ENCODE peak calls at places on chromosomes 12 and 14, in six cellular contexts. I, K, W, C, X and B are unnamed samples.
A peak's percentile ranks its signal among the peaks of the same experiment; 100 is the strongest.

GRCh38 chr14:69685716-69686115 is 74.3 kb downstream of the SUSD6 start:
- DNase-seq in C (peak; percentile 71), W (peak; percentile 72), X (peak; percentile 41), K (peak; percentile 69), I (no peak), B (no peak)

GRCh38 chr14:56122306-56122705 is 4.1 kb downstream of the PELI2 start:
- DNase-seq in C (no peak), K (no peak), X (no peak), I (no peak), W (no peak), B (no peak)

GRCh38 chr12:33115716-33116115 is 219.1 kb upstream of the PKP2 start:
- DNase-seq in X (no peak), W (no peak), K (no peak), C (no peak), I (no peak), B (no peak)

GRCh38 chr12:13167226-13167625 is 29.3 kb upstream of the EMP1 start:
- DNase-seq in K (no peak), W (no peak), I (no peak), X (no peak), C (no peak), B (peak; percentile 43)

GRCh38 chr14:70716958-70717357 is 75.2 kb downstream of the TTC9 start:
- DNase-seq in X (no peak), K (no peak), I (no peak), C (no peak), W (no peak), B (no peak)

GRCh38 chr12:88245905-88246304 is 103.8 kb downstream of the TMTC3 start:
- DNase-seq in X (no peak), W (no peak), K (no peak), C (no peak), I (no peak), B (no peak)

GRCh38 chr12:87816186-87816585 is 213.0 kb downstream of the C12orf50 start:
- DNase-seq in C (no peak), I (no peak), X (no peak), W (no peak), K (no peak), B (peak; percentile 4)

GRCh38 chr12:120497524-120498150 is 1.7 kb downstream of the DYNLL1 start:
- DNase-seq in W (no peak), I (no peak), C (no peak), X (no peak), K (no peak), B (no peak)

GRCh38 chr12:111404362-111405148 is 1.2 kb upstream of the SH2B3 start:
- DNase-seq in C (peak; percentile 39), K (no peak), X (no peak), I (no peak), W (peak; percentile 56), B (peak; percentile 79)

GRCh38 chr14:66709292-66709691 is 201.3 kb downstream of the GPHN start:
- DNase-seq in K (no peak), I (no peak), C (no peak), W (no peak), X (no peak), B (peak; percentile 52)

GRCh38 chr12:64946132-64946829 is 121.8 kb downstream of the TBC1D30 start:
- DNase-seq in I (no peak), X (no peak), C (peak; percentile 14), W (peak; percentile 71), K (no peak), B (peak; percentile 97)

GRCh38 chr12:12064596-12064995 is 6.1 kb upstream of the BCL2L14 start:
- DNase-seq in K (no peak), C (no peak), X (no peak), I (no peak), W (no peak), B (no peak)

GRCh38 chr12:1777798-1778197 is 42.6 kb upstream of the LRTM2 start:
- DNase-seq in W (no peak), K (no peak), I (no peak), X (no peak), C (no peak), B (no peak)

GRCh38 chr12:34399631-34400422 is 377.5 kb downstream of the ALG10 start:
- DNase-seq in X (no peak), C (peak; percentile 7), W (peak; percentile 2), I (no peak), K (peak; percentile 4), B (no peak)

GRCh38 chr12:63445266-63445665 is 223.0 kb downstream of the DPY19L2 start:
- DNase-seq in K (no peak), W (no peak), I (no peak), X (no peak), C (no peak), B (no peak)

GRCh38 chr14:36513451-36514277 is 6.4 kb downstream of the NKX2-1 start:
- DNase-seq in I (no peak), W (no peak), X (no peak), C (no peak), K (no peak), B (no peak)

GRCh38 chr12:16299403-16299802 is 21.9 kb upstream of the SLC15A5 start:
- DNase-seq in C (no peak), K (peak; percentile 47), X (no peak), I (no peak), W (no peak), B (no peak)

GRCh38 chr14:44035707-44036106 is 471.4 kb downstream of the FSCB start:
- DNase-seq in I (no peak), W (no peak), K (no peak), C (no peak), X (no peak), B (no peak)

GRCh38 chr12:96774501-96775256 is 132.4 kb upstream of the NEDD1 start:
- DNase-seq in I (peak; percentile 75), K (no peak), X (no peak), W (no peak), C (no peak), B (no peak)

GRCh38 chr14:103136388-103137271 is 13.4 kb downstream of the TNFAIP2 start:
- DNase-seq in W (peak; percentile 70), X (peak; percentile 60), C (no peak), K (no peak), I (peak; percentile 69), B (no peak)

GRCh38 chr14:85934886-85935254 is 404.9 kb downstream of the FLRT2 start:
- DNase-seq in C (no peak), I (peak; percentile 0), W (no peak), K (no peak), X (no peak), B (no peak)

GRCh38 chr12:45907955-45908354 is 82.4 kb downstream of the SCAF11 start:
- DNase-seq in C (no peak), W (no peak), I (no peak), K (no peak), X (no peak), B (no peak)

GRCh38 chr12:57230381-57231155 is 1.1 kb downstream of the SHMT2 start:
- DNase-seq in C (no peak), I (no peak), K (no peak), W (no peak), X (no peak), B (no peak)
- TF ChIP-seq POLR2A in C (no peak), I (no peak), K (no peak), W (no peak), X (no peak), B (no peak)

GRCh38 chr14:35406811-35407630 is 2.5 kb upstream of the NFKBIA start:
- DNase-seq in K (no peak), W (peak; percentile 53), C (no peak), X (no peak), I (peak; percentile 73), B (peak; percentile 64)
- H3K4me3 ChIP-seq in K (no peak overlapping the region), W (no peak overlapping the region), C (no peak overlapping the region), X (no peak overlapping the region), I (no peak overlapping the region), B (no peak overlapping the region)

GRCh38 chr12:54261817-54262402 is 18.0 kb downstream of the CBX5 start:
- DNase-seq in X (no peak), K (no peak), I (no peak), C (no peak), W (no peak), B (no peak)
- TF ChIP-seq POLR2A in X (no peak), K (no peak), I (no peak), C (no peak), W (no peak), B (no peak)

GRCh38 chr14:59481407-59482119 is 2.6 kb downstream of the L3HYPDH start:
- DNase-seq in W (no peak), I (peak; percentile 52), K (no peak), C (no peak), X (no peak), B (peak; percentile 5)
- H3K4me3 ChIP-seq in W (no peak overlapping the region), I (peak overlapping the region; percentile 82), K (no peak overlapping the region), C (no peak overlapping the region), X (no peak overlapping the region), B (no peak overlapping the region)

GRCh38 chr14:74083161-74083560 is 1.1 kb downstream of the ALDH6A1 start:
- DNase-seq in K (no peak), C (no peak), X (no peak), I (no peak), W (no peak), B (no peak)

GRCh38 chr14:74085828-74086227 is 1.1 kb downstream of the LIN52 start:
- DNase-seq in C (no peak), W (no peak), K (no peak), I (no peak), X (no peak), B (no peak)

GRCh38 chr14:74084277-74085046 is at the start of the genes ALDH6A1 and LIN52:
- DNase-seq in I (peak; percentile 100), C (peak; percentile 100), K (peak; percentile 100), W (peak; percentile 100), X (peak; percentile 100), B (peak; percentile 100)

GRCh38 chr14:74083784-74084276 is 423 bp downstream of the ALDH6A1 start:
- DNase-seq in K (no peak), C (no peak), I (no peak), X (no peak), W (peak; percentile 30), B (no peak)

GRCh38 chr14:74085047-74085637 is 386 bp downstream of the LIN52 start:
- DNase-seq in W (peak; percentile 23), I (peak; percentile 9), X (no peak), C (no peak), K (no peak), B (no peak)
- TF ChIP-seq POLR2A in W (no peak), I (no peak), X (no peak), C (no peak), K (no peak), B (no peak)

DNA sequence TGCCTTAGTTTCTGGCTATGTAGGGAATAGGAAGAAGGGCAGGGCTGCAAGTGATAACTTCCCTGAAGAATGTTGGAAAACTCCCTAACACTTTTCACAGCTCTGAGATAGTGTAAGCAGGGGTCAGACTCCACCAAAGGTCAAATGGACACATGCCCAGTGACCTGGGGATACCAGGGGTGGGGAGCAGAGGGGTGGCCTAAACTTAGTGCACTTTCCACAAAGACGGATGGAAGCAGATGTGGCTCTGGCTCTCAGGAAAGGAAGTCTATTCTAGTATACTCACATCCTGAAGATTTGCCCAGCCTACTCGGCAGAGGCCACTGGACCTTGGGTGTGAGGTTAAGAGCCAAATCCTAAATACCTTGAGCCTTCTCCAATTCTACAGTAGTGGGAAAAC is 285.8 kb downstream of the NUAK1 start:
- DNase-seq in X (no peak), W (no peak), K (no peak), I (no peak), C (no peak), B (no peak)
- H3K4me3 ChIP-seq in X (peak overlapping the region; percentile 17), W (no peak overlapping the region), K (no peak overlapping the region), I (no peak overlapping the region), C (no peak overlapping the region), B (no peak overlapping the region)

GRCh38 chr12:50763637-50764115 is at the start of gene ATF1:
- DNase-seq in K (peak; percentile 93), X (peak; percentile 82), I (peak; percentile 97), W (peak; percentile 91), C (peak; percentile 91), B (peak; percentile 93)
- TF ChIP-seq POLR2A in K (peak; percentile 83), X (peak; percentile 83), I (peak; percentile 97), W (peak; percentile 74), C (peak; percentile 61), B (peak; percentile 91)